ENCODE peak calls at places on chromosomes 2 and 18, in four cellular contexts. L is GM12878, V is H1, W is HepG2. I is an unnamed sample.

GRCh38 chr2:126874961-126875360 is 23.7 kb upstream of the TEX51 start:
- DNase-seq in W (no peak), V (no peak), L (no peak), I (no peak)

GRCh38 chr18:74266161-74266560 is 25.6 kb downstream of the CYB5A start:
- DNase-seq in V (no peak), L (no peak), W (peak), I (no peak)

GRCh38 chr2:237556773-237557632 is 9.4 kb upstream of the PRLH start:
- DNase-seq in L (peak), V (no peak), W (no peak), I (no peak)

GRCh38 chr18:79420033-79420745 is 24.5 kb downstream of the NFATC1 start:
- DNase-seq in L (no peak), V (no peak), W (no peak), I (peak)

GRCh38 chr2:118815731-118816130 is 31.7 kb downstream of the EN1 start:
- DNase-seq in W (no peak), L (no peak), V (no peak), I (no peak)

GRCh38 chr2:176488446-176488845 is 219.2 kb downstream of the MTX2 start:
- DNase-seq in V (no peak), W (no peak), L (no peak), I (no peak)

GRCh38 chr18:33128581-33128980 is 311.9 kb downstream of the CCDC178 start:
- DNase-seq in V (no peak), L (no peak), W (no peak), I (no peak)

GRCh38 chr2:44819061-44819460 is 122.4 kb upstream of the SIX3 start:
- DNase-seq in L (no peak), V (no peak), W (no peak), I (no peak)

GRCh38 chr2:38586926-38587325 is 15.8 kb downstream of the HNRNPLL start:
- DNase-seq in V (no peak), W (no peak), L (no peak), I (no peak)

GRCh38 chr18:25089470-25089869 is 262.5 kb downstream of the ZNF521 start:
- DNase-seq in W (no peak), V (no peak), L (no peak), I (no peak)

GRCh38 chr2:56680971-56681631 is 497.3 kb downstream of the CCDC85A start:
- DNase-seq in L (no peak), V (no peak), W (no peak), I (no peak)

DNA sequence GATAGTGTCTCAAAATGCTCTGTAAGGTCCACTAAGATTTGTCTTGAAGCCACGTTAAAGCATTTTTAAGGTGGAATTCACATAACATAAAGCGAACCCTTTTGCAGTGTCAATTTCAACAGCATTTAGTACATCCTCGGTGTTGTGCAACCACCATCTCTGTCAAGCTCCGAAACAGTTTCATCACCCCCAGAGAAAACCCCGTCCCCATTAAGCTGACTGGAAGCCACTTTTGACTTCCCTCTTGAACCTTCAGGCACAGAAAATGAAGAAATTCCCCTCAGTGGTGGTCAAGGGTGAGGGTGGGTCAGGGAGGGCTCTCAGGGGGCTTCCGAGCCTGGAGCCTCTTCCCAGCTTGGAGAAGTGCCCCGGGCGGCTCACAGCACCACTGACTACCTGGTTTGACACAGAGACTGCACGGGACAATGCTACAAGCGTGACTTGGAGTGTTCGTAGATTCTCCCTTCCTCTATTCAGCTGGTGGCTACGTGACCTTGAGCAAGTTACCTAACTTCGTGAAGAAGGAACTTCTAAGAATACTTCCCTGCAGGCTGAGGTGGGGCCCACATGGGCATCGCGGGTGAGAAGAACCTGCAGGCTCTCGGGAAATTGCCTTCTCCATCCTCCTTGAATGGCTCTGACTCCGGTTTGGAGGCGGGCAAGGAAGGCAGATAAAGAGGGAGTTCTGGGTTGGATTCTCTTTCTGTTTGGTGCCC is 100.3 kb upstream of the HDAC4 start:
- DNase-seq in W (no peak), V (no peak), L (no peak), I (no peak)
- TF ChIP-seq YY1 in W (no peak), V (no peak), L (no peak), I (no peak)

GRCh38 chr2:143704432-143705106 is 575.4 kb downstream of the ARHGAP15 start:
- DNase-seq in W (no peak), L (no peak), V (no peak), I (no peak)

GRCh38 chr2:143698888-143699570 is 569.8 kb downstream of the ARHGAP15 start:
- DNase-seq in L (no peak), W (no peak), V (no peak), I (no peak)

GRCh38 chr2:143702931-143703330 is 573.7 kb downstream of the ARHGAP15 start:
- DNase-seq in V (no peak), W (no peak), L (no peak), I (no peak)

GRCh38 chr2:143700865-143701264 is 571.6 kb downstream of the ARHGAP15 start:
- DNase-seq in L (no peak), W (no peak), V (no peak), I (no peak)

GRCh38 chr2:143701785-143702184 is 572.6 kb downstream of the ARHGAP15 start:
- DNase-seq in L (no peak), W (no peak), V (no peak), I (no peak)
- H3K9ac ChIP-seq in L (no peak), W (no peak), V (no peak), I (no peak)

DNA sequence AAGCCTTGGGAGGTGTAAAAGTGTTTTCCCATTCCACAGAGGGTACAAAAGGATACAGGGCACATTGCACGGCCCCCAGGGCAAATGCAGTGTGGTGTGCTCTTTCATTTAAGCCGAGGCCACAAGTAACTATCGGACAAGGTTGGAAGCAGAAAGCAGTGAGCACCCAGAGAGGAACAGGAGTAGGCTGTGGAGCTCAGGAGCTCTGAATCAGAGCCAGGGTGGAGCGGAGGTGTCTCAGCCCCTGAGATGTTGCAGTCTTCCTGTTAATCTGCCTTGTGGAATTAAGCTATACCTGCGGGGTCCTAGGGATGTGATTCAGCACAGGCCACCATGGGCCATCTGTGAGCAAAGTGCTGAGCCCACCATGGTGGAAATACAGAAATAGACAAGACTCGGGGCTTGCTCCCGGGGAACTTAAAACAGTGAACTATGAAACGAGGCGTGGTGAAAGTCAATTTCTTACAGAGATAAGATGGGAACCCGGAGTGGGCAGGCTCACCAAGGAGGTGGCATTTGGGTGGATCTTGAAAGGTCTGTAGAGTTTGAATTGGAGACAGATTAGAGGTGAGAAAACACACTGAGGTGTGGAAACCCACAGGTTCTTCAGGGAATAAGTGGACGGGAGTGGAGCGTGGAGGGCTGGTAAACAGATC is 44.0 kb downstream of the ASAP2 start:
- DNase-seq in V (no peak), W (no peak), L (no peak), I (no peak)
- TF ChIP-seq SUZ12 in V (no peak), W (no peak), L (no peak), I (no peak)

GRCh38 chr18:52287151-52287550 is 52.8 kb upstream of the DCC start:
- DNase-seq in W (no peak), V (no peak), L (no peak), I (no peak)
- TF ChIP-seq YY1 in W (no peak), V (no peak), L (no peak), I (no peak)

GRCh38 chr2:203061346-203061745 is 46.7 kb downstream of the NBEAL1 start:
- DNase-seq in L (no peak), V (no peak), W (peak), I (no peak)

GRCh38 chr2:203059567-203059966 is 44.9 kb downstream of the NBEAL1 start:
- DNase-seq in V (no peak), L (no peak), W (no peak), I (no peak)

DNA sequence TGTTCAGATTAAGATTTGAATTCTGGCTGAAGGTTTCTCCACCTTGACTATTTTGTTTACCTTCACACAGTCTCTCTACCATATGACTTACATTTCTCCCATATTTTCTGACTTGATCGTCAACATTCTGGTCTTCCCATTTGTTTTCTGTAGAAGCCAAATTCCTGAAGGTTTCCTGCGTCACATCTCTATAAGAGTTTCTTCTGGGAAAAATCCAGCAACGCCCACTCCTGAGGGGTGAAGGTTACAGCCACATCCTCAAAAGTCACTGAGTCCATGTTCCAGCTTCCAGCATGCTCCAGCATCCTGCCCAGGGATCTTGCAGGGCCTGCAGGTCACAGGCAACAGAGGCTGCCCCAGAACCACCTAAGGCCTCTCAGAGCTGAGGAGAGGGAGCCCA is 47.5 kb downstream of the NBEAL1 start:
- DNase-seq in L (no peak), V (no peak), W (no peak), I (no peak)
- H3K9ac ChIP-seq in L (no peak), V (no peak), W (no peak), I (no peak)

GRCh38 chr2:112150447-112150846 is 12.3 kb downstream of the FBLN7 start:
- DNase-seq in L (no peak), W (no peak), V (peak), I (peak)
- TF ChIP-seq SUZ12 in L (no peak), W (no peak), V (no peak), I (no peak)

GRCh38 chr2:233852056-233852455 is 2.3 kb downstream of the HJURP start:
- DNase-seq in W (no peak), L (no peak), V (no peak), I (no peak)

GRCh38 chr2:233850745-233851144 is 3.6 kb downstream of the HJURP start:
- DNase-seq in W (no peak), L (no peak), V (no peak), I (no peak)

GRCh38 chr2:233851169-233851568 is 3.2 kb downstream of the HJURP start:
- DNase-seq in W (no peak), V (no peak), L (no peak), I (no peak)

GRCh38 chr2:233848276-233848675 is 6.1 kb downstream of the HJURP start:
- DNase-seq in L (no peak), W (no peak), V (peak), I (no peak)

GRCh38 chr2:233849607-233850271 is 4.6 kb downstream of the HJURP start:
- DNase-seq in L (no peak), W (no peak), V (no peak), I (no peak)
- TF ChIP-seq YY1 in L (no peak), W (no peak), V (no peak), I (no peak)

GRCh38 chr2:219287569-219288265 is 8.6 kb downstream of the DNAJB2 start:
- DNase-seq in W (no peak), V (no peak), L (no peak), I (no peak)

GRCh38 chr2:219289195-219289536 is 10.0 kb downstream of the DNAJB2 start:
- DNase-seq in L (no peak), V (no peak), W (no peak), I (no peak)

GRCh38 chr2:219291394-219291793 is 12.2 kb downstream of the DNAJB2 start:
- DNase-seq in V (no peak), W (no peak), L (no peak), I (no peak)

GRCh38 chr2:219290381-219291171 is 11.4 kb downstream of the DNAJB2 start:
- DNase-seq in L (no peak), W (no peak), V (no peak), I (no peak)

GRCh38 chr2:219289537-219290361 is 10.6 kb downstream of the DNAJB2 start:
- DNase-seq in V (no peak), W (no peak), L (no peak), I (no peak)
- H3K9ac ChIP-seq in V (no peak), W (no peak), L (no peak), I (peak)

GRCh38 chr2:132645176-132645575 is 24.8 kb downstream of the LYPD1 start:
- DNase-seq in L (no peak), V (no peak), W (no peak), I (no peak)
- TF ChIP-seq SUZ12 in L (no peak), V (no peak), W (no peak), I (no peak)

DNA sequence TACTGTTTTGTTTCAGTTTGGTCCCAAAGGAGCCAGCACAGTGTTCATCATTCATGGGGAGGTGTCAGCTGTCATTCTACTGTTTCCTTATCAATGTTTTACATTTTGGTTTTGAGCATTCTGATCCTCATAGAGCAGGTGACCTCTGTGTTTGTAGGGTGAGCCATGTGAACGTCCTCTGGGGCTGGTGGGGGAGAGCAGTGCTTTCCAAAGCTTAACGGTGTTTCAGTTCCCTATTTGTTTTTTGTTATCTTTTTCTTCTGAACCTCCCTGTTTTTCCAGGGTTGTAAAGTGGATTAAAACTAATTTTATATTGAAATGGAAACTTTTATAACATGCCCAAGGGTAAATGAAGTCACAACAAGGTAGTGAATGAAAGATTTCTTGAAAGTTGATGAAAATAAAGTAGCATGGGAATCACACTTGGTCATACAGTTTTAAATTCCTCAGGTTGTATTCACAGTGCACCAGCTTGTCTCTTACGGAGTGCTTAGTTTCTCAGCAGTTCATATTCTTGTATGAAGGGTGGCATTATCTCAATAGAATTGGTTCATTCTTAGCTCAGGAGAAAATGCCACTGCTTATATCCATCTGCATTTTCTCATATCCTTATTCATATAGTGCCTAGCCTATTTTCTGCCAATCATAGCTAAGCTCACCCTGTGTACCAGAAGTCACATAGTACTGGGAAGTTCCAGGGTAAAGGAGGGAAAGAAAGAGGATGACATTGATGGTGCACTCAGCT is 54.5 kb downstream of the MAP4K4 start:
- DNase-seq in W (peak), L (peak), V (no peak), I (no peak)
- TF ChIP-seq YY1 in W (no peak), L (no peak), V (no peak), I (no peak)